ENCODE peak calls at places on chromosomes 4 and X, in five cellular contexts. E is DMS 273 treated with DMSO at 0.1 percent for 48 hours; Y is stimulated activated CD4-positive, alpha-beta T cell treated with anti-CD3 and anti-CD28 coated beads, TNF-alpha, amount 100 ng/mL, for 1 hour; H is GM23248; Q is CD4-positive, alpha-beta T cell. K is an unnamed sample.

GRCh38 chr4:140315032-140315826 is 58.2 kb upstream of the SCOC start:
- DNase-seq in H (peak), Q (no peak), E (no peak), Y (no peak), K (no peak)

GRCh38 chr4:129926936-129927335 is 831.0 kb downstream of the C4orf33 start:
- DNase-seq in Y (no peak), H (no peak), E (no peak), Q (no peak), K (no peak)

GRCh38 chr4:100421356-100421978 is 96.4 kb downstream of the EMCN start:
- DNase-seq in H (peak), Q (no peak), E (peak), Y (no peak), K (no peak)

GRCh38 chr4:182578402-182578801 is 335.2 kb downstream of the TENM3 start:
- DNase-seq in Q (no peak), Y (no peak), E (no peak), H (peak), K (no peak)

GRCh38 chr4:8559011-8559410 is 21.2 kb upstream of the GPR78 start:
- DNase-seq in Q (no peak), Y (no peak), H (no peak), E (no peak), K (no peak)

GRCh38 chr4:40182979-40183378 is 13.9 kb upstream of the RHOH start:
- DNase-seq in Q (no peak), H (no peak), Y (no peak), E (no peak), K (no peak)

GRCh38 chr4:2434420-2434819 is 15.7 kb downstream of the CFAP99 start:
- DNase-seq in Y (no peak), E (no peak), Q (no peak), H (no peak), K (no peak)

GRCh38 chrX:55342533-55343501 is 78.1 kb upstream of the PAGE3 start:
- DNase-seq in E (no peak), Q (peak), Y (no peak), H (peak), K (no peak)

GRCh38 chr4:6534618-6535328 is 40.2 kb upstream of the MAN2B2 start:
- DNase-seq in Y (no peak), H (no peak), Q (no peak), E (no peak), K (no peak)

GRCh38 chr4:23422878-23423277 is 467.0 kb downstream of the PPARGC1A start:
- DNase-seq in Q (no peak), E (no peak), Y (no peak), H (no peak), K (no peak)

GRCh38 chr4:56128231-56128630 is 179.5 kb downstream of the CEP135 start:
- DNase-seq in Q (no peak), Y (no peak), H (peak), E (no peak), K (no peak)

GRCh38 chr4:57442834-57443291 is 332.7 kb upstream of the IGFBP7 start:
- DNase-seq in Q (no peak), H (peak), Y (no peak), E (peak), K (no peak)

GRCh38 chrX:67636532-67636931 is 92.7 kb downstream of the AR start:
- DNase-seq in E (no peak), H (peak), Y (no peak), Q (no peak), K (no peak)

GRCh38 chrX:103170216-103170615 is 44.7 kb upstream of the BEX4 start:
- DNase-seq in H (peak), Y (no peak), Q (no peak), E (no peak), K (no peak)

GRCh38 chrX:124086411-124086810 is 124.9 kb downstream of the STAG2 start:
- DNase-seq in H (no peak), Q (peak), E (no peak), Y (no peak), K (no peak)

GRCh38 chr4:3753711-3754412 is 12.3 kb upstream of the ADRA2C start:
- DNase-seq in E (no peak), H (no peak), Y (no peak), Q (no peak), K (no peak)

GRCh38 chr4:151226004-151226932 is 50.7 kb upstream of the PRSS48 start:
- DNase-seq in H (peak), E (no peak), Q (no peak), Y (no peak), K (no peak)

GRCh38 chr4:60865238-60865637 is 334.9 kb upstream of the ADGRL3 start:
- DNase-seq in Y (no peak), H (no peak), E (no peak), Q (no peak), K (no peak)

GRCh38 chr4:141652161-141652778 is 15.9 kb downstream of the IL15 start:
- DNase-seq in Q (no peak), E (no peak), Y (no peak), H (peak), K (no peak)

GRCh38 chr4:156710571-156711195 is 260.9 kb downstream of the PDGFC start:
- DNase-seq in Y (no peak), Q (no peak), E (no peak), H (peak), K (no peak)

GRCh38 chr4:138182838-138183426 is 59.2 kb downstream of the SLC7A11 start:
- DNase-seq in H (peak), E (no peak), Y (no peak), Q (no peak), K (no peak)

GRCh38 chr4:48831532-48832015 is 686 bp downstream of the OCIAD1 start:
- DNase-seq in H (peak), Q (no peak), Y (no peak), E (no peak), K (no peak)

GRCh38 chr4:85555210-85555609 is 80.3 kb downstream of the ARHGAP24 start:
- DNase-seq in Q (no peak), H (peak), Y (no peak), E (no peak), K (no peak)

GRCh38 chr4:96531836-96532235 is 691.9 kb downstream of the PDHA2 start:
- DNase-seq in Y (no peak), Q (no peak), H (no peak), E (no peak), K (no peak)

GRCh38 chrX:20265726-20266681 is 705 bp downstream of the RPS6KA3 start:
- DNase-seq in H (peak), Q (no peak), E (no peak), Y (no peak), K (peak)

GRCh38 chr4:10028910-10029309 is 7.6 kb upstream of the SLC2A9 start:
- DNase-seq in Y (no peak), Q (no peak), E (no peak), H (peak), K (no peak)

GRCh38 chr4:77817304-77818076 is 1.7 kb downstream of the CNOT6L start:
- DNase-seq in E (no peak), H (peak), Q (no peak), Y (no peak), K (no peak)

GRCh38 chrX:56813318-56813837 is 84.3 kb downstream of the NBDY start:
- DNase-seq in Y (no peak), Q (no peak), H (peak), E (no peak), K (peak)

GRCh38 chrX:129534816-129535578 is 5.1 kb upstream of the OCRL start:
- DNase-seq in H (peak), Q (no peak), Y (no peak), E (no peak), K (no peak)

GRCh38 chrX:13717697-13718483 is 16.5 kb downstream of the TRAPPC2 start:
- DNase-seq in H (peak), E (no peak), Q (no peak), Y (no peak), K (peak)

GRCh38 chr4:118865091-118865708 is 23.5 kb upstream of the SYNPO2 start:
- DNase-seq in Q (no peak), Y (no peak), H (peak), E (peak), K (no peak)

GRCh38 chr4:126520731-126521130 is 1112.0 kb upstream of the INTU start:
- DNase-seq in Q (no peak), E (no peak), Y (no peak), H (no peak), K (no peak)

GRCh38 chrX:28347526-28347925 is 239.7 kb upstream of the IL1RAPL1 start:
- DNase-seq in Y (no peak), Q (no peak), E (no peak), H (no peak), K (no peak)

GRCh38 chr4:149841686-149842085 is 26.0 kb upstream of the IQCM start:
- DNase-seq in Y (no peak), H (no peak), E (no peak), Q (no peak), K (no peak)

GRCh38 chr4:68175562-68176155 is 46.0 kb upstream of the TMPRSS11F start:
- DNase-seq in Q (no peak), E (no peak), H (peak), Y (no peak), K (no peak)